ENCODE peak calls at places on chromosome 13, in six cellular contexts. Y is uterus, S is pancreas, Z is colonic mucosa, H is brain microvascular endothelial cell, N is fibroblast of mammary gland. O is an unnamed sample.

GRCh38 chr13:101681834-101682233 is 229.4 kb downstream of the ITGBL1 start:
- DNase-seq in Y (no peak), S (no peak), Z (no peak), H (no peak), N (peak), O (no peak)

GRCh38 chr13:72384879-72385278 is 342.6 kb downstream of the MZT1 start:
- DNase-seq in Y (no peak), S (no peak), Z (no peak), H (peak), N (peak), O (no peak)

GRCh38 chr13:66994498-66995365 is 235.4 kb downstream of the PCDH9 start:
- DNase-seq in Y (no peak), S (no peak), Z (no peak), H (no peak), N (no peak), O (peak)

GRCh38 chr13:46951516-46951915 is 54.7 kb upstream of the HTR2A start:
- DNase-seq in Y (no peak), S (no peak), Z (no peak), H (peak), N (peak), O (no peak)

GRCh38 chr13:31887311-31887710 is 144.3 kb upstream of the FRY start:
- DNase-seq in Y (no peak), S (no peak), Z (no peak), H (peak), N (peak), O (no peak)

GRCh38 chr13:21069561-21070004 is 8.2 kb upstream of the LATS2 start:
- DNase-seq in Y (peak), S (no peak), Z (no peak), H (peak), N (peak), O (no peak)

GRCh38 chr13:18951412-18951811 is 230.2 kb downstream of the TUBA3C start:
- DNase-seq in Y (no peak), S (peak), Z (no peak), H (no peak), N (no peak), O (no peak)

GRCh38 chr13:35600137-35600536 is 123.6 kb upstream of the MAB21L1 start:
- DNase-seq in Y (no peak), S (no peak), Z (no peak), H (peak), N (no peak), O (no peak)

GRCh38 chr13:28710161-28710560 is 8.6 kb downstream of the SLC46A3 start:
- DNase-seq in Y (no peak), S (no peak), Z (peak), H (no peak), N (no peak), O (no peak)

GRCh38 chr13:96817336-96817941 is 176.8 kb downstream of the OXGR1 start:
- DNase-seq in Y (no peak), S (no peak), Z (no peak), H (no peak), N (peak), O (peak)

GRCh38 chr13:39612023-39612637 is 9.1 kb upstream of the LHFPL6 start:
- DNase-seq in Y (peak), S (no peak), Z (peak), H (peak), N (peak), O (peak)

GRCh38 chr13:107210216-107211010 is 642.5 kb upstream of the ARGLU1 start:
- DNase-seq in Y (no peak), S (no peak), Z (no peak), H (peak), N (peak), O (peak)

GRCh38 chr13:91133941-91134772 is 213.3 kb upstream of the MIR17HG start:
- DNase-seq in Y (no peak), S (no peak), Z (peak), H (peak), N (peak), O (peak)

GRCh38 chr13:39665763-39666162 is 10.3 kb downstream of the COG6 start:
- DNase-seq in Y (no peak), S (no peak), Z (no peak), H (no peak), N (no peak), O (no peak)

GRCh38 chr13:45332831-45333219 is 8.2 kb downstream of the TPT1 start:
- DNase-seq in Y (no peak), S (no peak), Z (no peak), H (no peak), N (no peak), O (no peak)

GRCh38 chr13:107851670-107852460 is 363.5 kb downstream of the LIG4 start:
- DNase-seq in Y (no peak), S (no peak), Z (no peak), H (no peak), N (no peak), O (no peak)

GRCh38 chr13:29594710-29595379 is 643 bp downstream of the SLC7A1 start:
- DNase-seq in Y (peak), S (peak), Z (peak), H (peak), N (peak), O (peak)

GRCh38 chr13:21033866-21034601 is 27.4 kb downstream of the LATS2 start:
- DNase-seq in Y (no peak), S (no peak), Z (no peak), H (no peak), N (peak), O (no peak)

GRCh38 chr13:102658678-102659077 is 36.2 kb downstream of the METTL21C start:
- DNase-seq in Y (no peak), S (no peak), Z (no peak), H (no peak), N (peak), O (no peak)

GRCh38 chr13:33789757-33790156 is 28.2 kb upstream of the RFC3 start:
- DNase-seq in Y (no peak), S (no peak), Z (no peak), H (no peak), N (no peak), O (no peak)

GRCh38 chr13:74128171-74128767 is 5.9 kb downstream of the KLF12 start:
- DNase-seq in Y (no peak), S (no peak), Z (no peak), H (peak), N (peak), O (no peak)

GRCh38 chr13:83355042-83355441 is 527.2 kb downstream of the SLITRK1 start:
- DNase-seq in Y (no peak), S (no peak), Z (no peak), H (no peak), N (no peak), O (no peak)

GRCh38 chr13:95564948-95565347 is 12.4 kb downstream of the CLDN10 start:
- DNase-seq in Y (no peak), S (no peak), Z (no peak), H (no peak), N (peak), O (no peak)

GRCh38 chr13:94674609-94675348 is 37.6 kb downstream of the SOX21 start:
- DNase-seq in Y (no peak), S (peak), Z (peak), H (peak), N (peak), O (peak)

GRCh38 chr13:84096221-84096620 is 213.9 kb upstream of the SLITRK1 start:
- DNase-seq in Y (no peak), S (no peak), Z (no peak), H (peak), N (peak), O (no peak)

GRCh38 chr13:21130116-21130515 is 46.2 kb downstream of the SKA3 start:
- DNase-seq in Y (no peak), S (no peak), Z (no peak), H (no peak), N (no peak), O (no peak)

GRCh38 chr13:102911336-102911735 is 65.5 kb downstream of the ERCC5 start:
- DNase-seq in Y (no peak), S (no peak), Z (no peak), H (no peak), N (no peak), O (no peak)

GRCh38 chr13:51015973-51016372 is 95.1 kb downstream of the C13orf42 start:
- DNase-seq in Y (no peak), S (no peak), Z (no peak), H (no peak), N (no peak), O (no peak)

GRCh38 chr13:20993661-20994440 is 67.5 kb downstream of the LATS2 start:
- DNase-seq in Y (no peak), S (no peak), Z (no peak), H (peak), N (peak), O (no peak)

DNA sequence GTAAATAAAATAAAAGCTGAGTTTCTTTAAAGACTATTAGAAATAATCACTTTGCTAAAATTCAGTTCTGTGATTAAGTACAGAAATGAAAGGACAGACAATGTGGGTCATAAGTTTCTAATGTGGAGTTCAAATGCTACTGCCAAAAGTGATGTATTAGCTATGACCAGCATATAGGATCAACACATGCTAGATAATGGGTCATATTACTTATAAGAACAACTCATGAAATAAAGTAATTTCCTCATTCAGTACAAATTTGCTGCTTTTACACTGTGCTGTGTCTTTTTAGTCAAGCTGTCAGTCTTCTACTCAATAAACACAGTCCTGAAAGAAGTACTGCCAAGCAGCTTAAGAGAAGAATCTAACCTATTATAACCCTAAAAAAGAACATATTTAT is 135.2 kb downstream of the VWA8 start:
- DNase-seq in Y (no peak), S (no peak), Z (no peak), H (no peak), N (peak), O (no peak)
- TF ChIP-seq CTCF in Y (no peak), S (no peak), Z (no peak), H (no peak), N (no peak), O (no peak)

GRCh38 chr13:27595055-27595811 is 25.1 kb downstream of the LNX2 start:
- DNase-seq in Y (no peak), S (no peak), Z (no peak), H (no peak), N (no peak), O (no peak)
- H3K4me3 ChIP-seq in Y (no peak), S (no peak), Z (no peak), H (no peak), N (no peak), O (no peak)

GRCh38 chr13:92573467-92574057 is 653.0 kb upstream of the GPC6 start:
- DNase-seq in Y (no peak), S (no peak), Z (no peak), H (peak), N (peak), O (peak)
- TF ChIP-seq CTCF in Y (no peak), S (no peak), Z (no peak), H (peak), N (peak), O (no peak)

GRCh38 chr13:113050856-113051431 is 54.6 kb upstream of the F7 start:
- DNase-seq in Y (no peak), S (peak), Z (no peak), H (no peak), N (no peak), O (no peak)
- H3K4me3 ChIP-seq in Y (no peak), S (no peak), Z (no peak), H (no peak), N (no peak), O (no peak)

DNA sequence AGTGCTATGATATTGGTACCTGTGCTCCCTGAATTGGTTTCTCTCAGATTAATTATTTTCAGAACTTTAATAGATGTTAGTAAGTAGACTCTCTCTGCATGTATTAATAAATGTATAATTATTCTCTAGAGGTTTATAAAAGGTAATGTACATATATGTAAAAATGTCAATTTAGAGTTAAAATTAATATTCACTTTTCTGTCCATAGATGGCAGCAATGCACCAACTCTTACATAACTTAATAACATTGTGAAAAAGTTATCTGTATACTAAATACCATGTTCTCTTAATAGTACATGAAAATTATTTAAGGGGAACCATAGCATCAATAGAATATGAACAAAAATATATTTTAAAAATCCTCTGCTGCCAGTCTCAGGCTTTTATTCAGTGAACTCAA is 515.0 kb upstream of the KLHL1 start:
- DNase-seq in Y (no peak), S (no peak), Z (no peak), H (no peak), N (peak), O (peak)
- TF ChIP-seq CTCF in Y (peak), S (no peak), Z (peak), H (no peak), N (peak), O (no peak)

GRCh38 chr13:24052547-24052981 is 108.0 kb upstream of the SPATA13 start:
- DNase-seq in Y (peak), S (no peak), Z (no peak), H (no peak), N (no peak), O (no peak)
- H3K4me3 ChIP-seq in Y (no peak), S (no peak), Z (no peak), H (no peak), N (no peak), O (no peak)

DNA sequence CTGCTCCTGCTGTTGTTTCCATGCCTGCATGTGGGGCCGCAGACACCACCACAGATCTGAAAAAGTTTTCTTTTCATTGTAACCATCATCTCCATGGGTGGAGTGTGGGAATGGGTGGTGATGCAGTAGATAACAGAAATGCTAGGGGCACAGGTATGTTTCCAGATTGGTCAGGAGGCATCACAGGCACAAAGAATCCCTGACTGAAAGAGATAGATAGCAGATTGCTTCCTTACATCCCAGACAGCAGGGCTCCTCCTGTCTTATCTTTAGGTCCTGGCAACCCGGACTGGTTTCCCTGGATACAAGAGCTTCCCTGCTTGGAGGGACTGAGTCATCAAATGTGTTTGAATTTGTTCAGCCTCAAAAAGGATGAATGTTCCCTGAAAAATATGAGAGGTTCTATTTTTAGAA is 1937.6 kb downstream of the PCDH9 start:
- DNase-seq in Y (no peak), S (no peak), Z (no peak), H (peak), N (peak), O (no peak)
- TF ChIP-seq CTCF in Y (no peak), S (no peak), Z (no peak), H (peak), N (no peak), O (no peak)

GRCh38 chr13:42873081-42873480 is 91.7 kb downstream of the FAM216B start:
- DNase-seq in Y (no peak), S (no peak), Z (no peak), H (no peak), N (no peak), O (no peak)

GRCh38 chr13:42878721-42879120 is 97.3 kb downstream of the FAM216B start:
- DNase-seq in Y (no peak), S (no peak), Z (no peak), H (no peak), N (peak), O (no peak)

GRCh38 chr13:42876810-42877550 is 95.6 kb downstream of the FAM216B start:
- DNase-seq in Y (no peak), S (no peak), Z (no peak), H (peak), N (peak), O (peak)

GRCh38 chr13:42876270-42876714 is 94.9 kb downstream of the FAM216B start:
- DNase-seq in Y (no peak), S (no peak), Z (no peak), H (no peak), N (no peak), O (peak)

DNA sequence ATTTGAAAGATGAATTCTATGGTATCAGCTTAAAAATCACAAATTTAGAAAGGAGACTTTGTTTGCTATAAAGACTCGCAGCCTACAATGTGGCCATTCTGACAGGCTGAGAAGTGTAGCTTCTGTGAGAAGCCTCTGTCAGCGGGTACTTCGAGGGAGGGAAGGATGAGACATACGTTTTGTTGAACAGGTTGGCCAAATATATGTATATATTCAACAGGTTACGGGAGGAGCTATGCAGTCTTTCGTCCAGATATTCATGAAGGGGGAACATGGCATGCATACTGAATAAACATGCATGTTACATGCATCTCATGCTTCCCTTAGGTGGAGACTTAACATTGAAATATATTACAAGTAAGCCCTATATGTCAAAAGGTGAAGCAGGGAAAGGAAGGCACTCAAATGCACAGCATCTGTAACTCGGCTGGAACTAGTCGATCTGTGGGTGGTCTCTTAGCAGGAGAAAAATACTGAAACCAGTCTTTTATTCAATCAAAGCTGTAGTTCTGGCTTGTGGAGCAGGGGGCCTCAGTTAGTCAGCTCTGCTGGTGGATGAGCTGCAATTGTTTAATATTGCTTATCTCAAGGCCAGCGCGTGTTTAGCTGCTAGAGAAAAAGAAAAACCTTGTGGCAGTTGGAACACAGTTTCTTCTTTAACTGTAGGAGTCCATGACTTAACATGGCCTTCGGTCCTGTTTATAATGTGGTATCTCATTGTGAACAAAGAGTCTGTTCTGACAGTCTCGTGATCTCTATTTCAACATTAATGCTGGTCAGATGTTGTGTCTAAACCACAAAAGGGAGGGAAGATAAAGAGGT is 94.3 kb downstream of the FAM216B start:
- DNase-seq in Y (no peak), S (no peak), Z (no peak), H (peak), N (peak), O (peak)
- H3K4me3 ChIP-seq in Y (no peak), S (no peak), Z (no peak), H (no peak), N (no peak), O (peak)

GRCh38 chr13:110712849-110713641 is 455 bp upstream of the ING1 start:
- DNase-seq in Y (peak), S (peak), Z (peak), H (peak), N (peak), O (peak)
- TF ChIP-seq CTCF in Y (no peak), S (no peak), Z (no peak), H (no peak), N (no peak), O (no peak)

DNA sequence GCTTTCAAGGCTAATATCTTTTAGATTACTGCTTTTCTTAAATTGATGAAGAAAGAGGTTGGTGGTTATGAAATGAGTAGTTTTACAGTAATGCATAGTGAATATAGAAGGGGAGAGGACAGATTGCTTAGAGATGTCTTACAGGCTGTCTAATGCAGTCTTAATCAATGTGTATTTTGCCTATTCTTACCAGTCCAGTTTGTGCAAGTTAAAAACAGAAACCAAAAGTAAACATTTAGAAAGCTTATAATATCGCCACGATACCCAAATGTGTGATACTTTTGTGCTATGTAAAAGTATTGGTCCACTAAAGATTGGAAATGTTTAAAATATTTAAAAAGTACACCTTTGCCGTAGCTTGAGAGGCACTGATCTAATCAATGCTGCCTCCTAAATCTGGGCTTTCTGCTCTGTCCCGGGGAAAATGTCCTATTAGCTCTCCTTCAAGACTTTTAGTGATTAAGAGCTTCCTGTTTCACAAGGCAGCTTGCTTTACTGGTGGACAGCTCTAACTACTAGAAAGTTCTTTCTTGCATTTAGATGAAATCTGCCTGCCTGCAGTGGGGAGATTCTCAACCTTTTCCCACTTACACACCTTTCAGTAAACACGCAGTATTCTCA is 64.7 kb downstream of the DNAJC15 start:
- DNase-seq in Y (no peak), S (no peak), Z (no peak), H (peak), N (peak), O (no peak)
- H3K4me3 ChIP-seq in Y (peak), S (no peak), Z (no peak), H (no peak), N (no peak), O (no peak)

O was measured in GM12865.